ENCODE peak calls at places on chromosomes 2 and 18, in six cellular contexts. G is occipital lobe; A is activated gamma-delta T cell treated with Interleukin-2 at 50 U/mL for 16 hours; W is Calu3; M is AG10803; O is activated naive CD8-positive, alpha-beta T cell treated with anti-CD3 and anti-CD28 coated beads, Interleukin-2, amount 10 ng/mL, durations not matched to agents 7 days and 5 days. X is an unnamed sample.
A peak's percentile ranks its signal among the peaks of the same experiment; 100 is the strongest.

GRCh38 chr2:6535572-6535971 is 330.1 kb downstream of the CMPK2 start:
- DNase-seq in G (peak; percentile 19), A (no peak), W (peak; percentile 11), M (no peak), O (no peak), X (no peak)

GRCh38 chr2:71513721-71514120 is 60.4 kb downstream of the DYSF start:
- DNase-seq in W (no peak), A (no peak), G (no peak), O (no peak), M (no peak), X (no peak)

GRCh38 chr2:237156131-237156856 is 70.6 kb downstream of the COPS8 start:
- DNase-seq in A (no peak), M (peak; percentile 91), W (no peak), O (peak; percentile 49), G (peak; percentile 63), X (no peak)

GRCh38 chr2:8849322-8849721 is 11.9 kb upstream of the KIDINS220 start:
- DNase-seq in O (no peak), M (peak; percentile 68), W (no peak), A (no peak), G (no peak), X (no peak)

GRCh38 chr2:174023591-174024523 is 58.7 kb upstream of the SP3 start:
- DNase-seq in O (no peak), A (no peak), M (peak; percentile 95), W (no peak), G (no peak), X (no peak)

GRCh38 chr2:224085811-224086210 is 46.7 kb upstream of the SERPINE2 start:
- DNase-seq in A (no peak), W (no peak), M (peak; percentile 15), O (no peak), G (no peak), X (no peak)

GRCh38 chr18:3261393-3262233 is at the start of gene MYL12B:
- DNase-seq in M (peak; percentile 81), A (peak; percentile 83), W (peak; percentile 89), G (peak; percentile 74), O (peak; percentile 87), X (no peak)

GRCh38 chr18:35278085-35278484 is 11.9 kb downstream of the ZSCAN30 start:
- DNase-seq in G (no peak), A (no peak), W (no peak), M (no peak), O (no peak), X (no peak)

GRCh38 chr2:158414538-158414937 is 42.0 kb downstream of the CCDC148 start:
- DNase-seq in A (no peak), G (no peak), M (peak; percentile 83), O (no peak), W (no peak), X (no peak)

GRCh38 chr2:120543899-120544298 is 191.8 kb upstream of the GLI2 start:
- DNase-seq in O (no peak), M (no peak), W (no peak), G (no peak), A (no peak), X (no peak)

GRCh38 chr2:165905269-165905668 is 48.3 kb downstream of the TTC21B start:
- DNase-seq in M (no peak), W (no peak), O (no peak), G (no peak), A (no peak), X (no peak)

GRCh38 chr2:12607971-12608370 is 108.8 kb upstream of the TRIB2 start:
- DNase-seq in O (no peak), W (no peak), A (no peak), M (peak; percentile 9), G (no peak), X (no peak)

GRCh38 chr2:202679980-202680379 is 45.2 kb downstream of the FAM117B start:
- DNase-seq in W (no peak), A (no peak), O (no peak), G (no peak), M (no peak), X (no peak)

GRCh38 chr2:233824373-233824772 is 30.0 kb downstream of the HJURP start:
- DNase-seq in M (no peak), O (no peak), G (no peak), A (no peak), W (no peak), X (no peak)

GRCh38 chr2:54279385-54279784 is 23.4 kb upstream of the TSPYL6 start:
- DNase-seq in A (no peak), W (no peak), M (no peak), G (no peak), O (no peak), X (no peak)

GRCh38 chr2:83196225-83196624 is 1262.9 kb downstream of the SUCLG1 start:
- DNase-seq in M (peak; percentile 30), A (no peak), G (no peak), W (no peak), O (no peak), X (peak; percentile 12)

GRCh38 chr2:85132392-85132791 is 800 bp upstream of the TCF7L1 start:
- DNase-seq in A (no peak), W (no peak), O (no peak), M (peak; percentile 58), G (no peak), X (no peak)

GRCh38 chr2:40364143-40364903 is 87.6 kb downstream of the SLC8A1 start:
- DNase-seq in G (no peak), M (peak; percentile 59), O (no peak), W (no peak), A (no peak), X (no peak)

GRCh38 chr18:7576685-7577084 is 9.6 kb downstream of the PTPRM start:
- DNase-seq in O (no peak), W (no peak), G (no peak), A (no peak), M (peak; percentile 77), X (no peak)

X was measured in Panc1.